ENCODE peak calls at places on chromosomes 1 and 21, in eight cellular contexts. M is cardiac fibroblast; D is stimulated activated CD4-positive, alpha-beta T cell treated with anti-CD3 and anti-CD28 coated beads, Interleukin-1b, Interleukin-23, amount 100 ng/mL, for 4 hours; O is T-helper 17 cell; C is ELR; E is GF-D8; X is H54; Q is EL. N is an unnamed sample.

GRCh38 chr21:32641715-32642698 is 29.8 kb upstream of the CFAP298 start:
- DNase-seq in M (no peak), D (no peak), O (no peak), C (no peak), E (no peak), X (no peak), Q (no peak), N (no peak)

GRCh38 chr1:108107658-108108057 is 92.5 kb downstream of the SLC25A24 start:
- DNase-seq in M (peak), D (no peak), O (no peak), C (peak), E (peak), X (peak), Q (peak), N (peak)

GRCh38 chr1:12201343-12202189 is 28.3 kb upstream of the VPS13D start:
- DNase-seq in M (no peak), D (no peak), O (no peak), C (no peak), E (no peak), X (no peak), Q (no peak), N (no peak)

GRCh38 chr1:23742670-23743286 is 493 bp upstream of the ELOA start:
- DNase-seq in M (peak), D (no peak), O (no peak), C (peak), E (no peak), X (no peak), Q (peak), N (peak)

GRCh38 chr1:90347366-90347765 is 352.5 kb downstream of the ZNF326 start:
- DNase-seq in M (no peak), D (no peak), O (no peak), C (no peak), E (no peak), X (no peak), Q (no peak), N (no peak)

GRCh38 chr21:36567216-36567917 is 87.4 kb upstream of the CLDN14 start:
- DNase-seq in M (no peak), D (no peak), O (no peak), C (no peak), E (no peak), X (no peak), Q (no peak), N (no peak)

GRCh38 chr1:8189931-8190483 is 127.9 kb upstream of the SLC45A1 start:
- DNase-seq in M (peak), D (no peak), O (no peak), C (no peak), E (no peak), X (no peak), Q (no peak), N (peak)

GRCh38 chr1:70487910-70488665 is 77.0 kb downstream of the CTH start:
- DNase-seq in M (peak), D (no peak), O (no peak), C (peak), E (no peak), X (no peak), Q (peak), N (peak)

GRCh38 chr1:96641292-96641691 is 80.3 kb upstream of the PTBP2 start:
- DNase-seq in M (peak), D (no peak), O (no peak), C (no peak), E (no peak), X (no peak), Q (no peak), N (no peak)

GRCh38 chr1:199073166-199073565 is 434.3 kb downstream of the PTPRC start:
- DNase-seq in M (no peak), D (no peak), O (no peak), C (peak), E (no peak), X (no peak), Q (no peak), N (peak)

GRCh38 chr1:228990906-228991569 is 255.8 kb downstream of the RHOU start:
- DNase-seq in M (no peak), D (no peak), O (no peak), C (no peak), E (peak), X (no peak), Q (no peak), N (no peak)

GRCh38 chr1:184457500-184457899 is 70.7 kb downstream of the C1orf21 start:
- DNase-seq in M (no peak), D (no peak), O (no peak), C (no peak), E (no peak), X (no peak), Q (peak), N (no peak)